ENCODE peak calls at places on chromosome 16, in nine cellular contexts. X is fibroblast of pulmonary artery, J is hepatic stellate cell, A is esophagus squamous epithelium, E is mesendoderm, L is activated T-cell treated with anti-CD3 and anti-CD28 coated beads for 48 hours, D is NCI-H187 treated with DMSO at 0.1 percent for 48 hours, V is ELR, M is nephron progenitor cell. N is an unnamed sample.

GRCh38 chr16:86428729-86429472 is 81.4 kb upstream of the FOXF1 start:
- DNase-seq in X (no peak), J (no peak), A (no peak), E (peak), L (no peak), D (no peak), V (no peak), M (no peak), N (no peak)

GRCh38 chr16:66265556-66266133 is 100.8 kb upstream of the CDH5 start:
- DNase-seq in X (no peak), J (no peak), A (no peak), E (no peak), L (no peak), D (no peak), V (no peak), M (no peak), N (no peak)

GRCh38 chr16:75714661-75715060 is 11.6 kb downstream of the CPHXL start:
- DNase-seq in X (no peak), J (no peak), A (no peak), E (no peak), L (no peak), D (no peak), V (no peak), M (no peak), N (no peak)

GRCh38 chr16:67860589-67861398 is 12.1 kb upstream of the EDC4 start:
- DNase-seq in X (no peak), J (no peak), A (no peak), E (no peak), L (no peak), D (no peak), V (peak), M (no peak), N (peak)

GRCh38 chr16:15613676-15614075 is 29.3 kb downstream of the MARF1 start:
- DNase-seq in X (no peak), J (no peak), A (no peak), E (peak), L (no peak), D (no peak), V (no peak), M (no peak), N (no peak)

GRCh38 chr16:22659933-22660332 is 149.2 kb downstream of the NPIPB5 start:
- DNase-seq in X (no peak), J (no peak), A (no peak), E (no peak), L (no peak), D (no peak), V (no peak), M (no peak), N (no peak)

GRCh38 chr16:67243481-67243880 is 3.8 kb downstream of the FHOD1 start:
- DNase-seq in X (no peak), J (no peak), A (no peak), E (no peak), L (no peak), D (no peak), V (no peak), M (no peak), N (no peak)

GRCh38 chr16:2085669-2086068 is 37.9 kb downstream of the TSC2 start:
- DNase-seq in X (no peak), J (peak), A (no peak), E (no peak), L (no peak), D (no peak), V (no peak), M (no peak), N (no peak)

GRCh38 chr16:29820271-29820701 is at the start of gene MVP:
- DNase-seq in X (peak), J (peak), A (no peak), E (no peak), L (peak), D (no peak), V (peak), M (peak), N (peak)

GRCh38 chr16:66278604-66279262 is 87.8 kb upstream of the CDH5 start:
- DNase-seq in X (no peak), J (no peak), A (no peak), E (peak), L (no peak), D (no peak), V (no peak), M (no peak), N (no peak)

GRCh38 chr16:35746281-35746962 is 2287.0 kb downstream of the TP53TG3F start:
- DNase-seq in X (no peak), J (no peak), A (no peak), E (no peak), L (no peak), D (no peak), V (no peak), M (no peak), N (no peak)

GRCh38 chr16:50265260-50265659 is 1.1 kb upstream of the ADCY7 start:
- DNase-seq in X (no peak), J (no peak), A (no peak), E (peak), L (no peak), D (no peak), V (peak), M (no peak), N (peak)

GRCh38 chr16:58031016-58031800 is 5.7 kb downstream of the MMP15 start:
- DNase-seq in X (no peak), J (no peak), A (no peak), E (peak), L (no peak), D (no peak), V (no peak), M (no peak), N (peak)

GRCh38 chr16:29744541-29745101 is 1.2 kb downstream of the C16orf54 start:
- DNase-seq in X (no peak), J (no peak), A (no peak), E (no peak), L (no peak), D (no peak), V (no peak), M (no peak), N (peak)

GRCh38 chr16:53022374-53022773 is 30.3 kb downstream of the CHD9NB start:
- DNase-seq in X (peak), J (peak), A (no peak), E (peak), L (no peak), D (no peak), V (peak), M (peak), N (peak)

GRCh38 chr16:71882505-71883192 is 1.3 kb downstream of the ZNF821 start:
- DNase-seq in X (peak), J (peak), A (no peak), E (peak), L (peak), D (no peak), V (peak), M (peak), N (peak)

GRCh38 chr16:2008009-2008526 is 1.6 kb downstream of the ZNF598 start:
- DNase-seq in X (peak), J (no peak), A (no peak), E (no peak), L (no peak), D (no peak), V (peak), M (no peak), N (peak)

GRCh38 chr16:81166417-81167300 is 70.5 kb upstream of the GCSH start:
- DNase-seq in X (no peak), J (no peak), A (no peak), E (no peak), L (no peak), D (no peak), V (no peak), M (no peak), N (no peak)

GRCh38 chr16:1287982-1288670 is 21.3 kb upstream of the UBE2I start:
- DNase-seq in X (no peak), J (no peak), A (no peak), E (no peak), L (no peak), D (no peak), V (no peak), M (no peak), N (no peak)

GRCh38 chr16:84084570-84085270 is 32.0 kb downstream of the MBTPS1 start:
- DNase-seq in X (peak), J (peak), A (no peak), E (peak), L (peak), D (peak), V (peak), M (peak), N (no peak)

GRCh38 chr16:80362816-80363215 is 178.0 kb upstream of the DYNLRB2 start:
- DNase-seq in X (no peak), J (no peak), A (no peak), E (no peak), L (no peak), D (no peak), V (no peak), M (no peak), N (no peak)